ENCODE peak calls at places on chromosome X, in seven cellular contexts. P is smooth muscle cell of the brain vasculature; X is NCI-H446 treated with DMSO at 0.1 percent for 48 hours; G is T-cell; Y is stimulated activated CD8-positive, alpha-beta memory T cell treated with anti-CD3 and anti-CD28 coated beads, Interleukin-4, amount 100 ng/mL, for 4 hours; H is neural crest cell; L is NCI-H1694 treated with DMSO at 0.1 percent for 48 hours. M is an unnamed sample.
A peak's percentile ranks its signal among the peaks of the same experiment; 100 is the strongest.

GRCh38 chrX:101025126-101025525 is 26.8 kb downstream of the TRMT2B start:
- DNase-seq in Y (no peak), X (no peak), G (no peak), P (no peak), H (no peak), L (no peak), M (no peak)

GRCh38 chrX:21168401-21169160 is 205.6 kb upstream of the CNKSR2 start:
- DNase-seq in X (no peak), Y (no peak), H (no peak), L (no peak), G (no peak), P (no peak), M (no peak)

GRCh38 chrX:69133561-69134542 is 31.4 kb downstream of the PJA1 start:
- DNase-seq in X (no peak), P (no peak), Y (no peak), L (no peak), H (peak; percentile 33), G (no peak), M (no peak)

GRCh38 chrX:87160435-87161010 is 357.1 kb upstream of the KLHL4 start:
- DNase-seq in L (no peak), G (no peak), P (no peak), H (no peak), Y (no peak), X (no peak), M (no peak)

GRCh38 chrX:40154229-40154852 is 56.6 kb upstream of the BCOR start:
- DNase-seq in L (peak; percentile 88), P (no peak), X (no peak), G (no peak), Y (no peak), H (peak; percentile 41), M (peak; percentile 20)

GRCh38 chrX:118802857-118803256 is 20.8 kb upstream of the ZCCHC12 start:
- DNase-seq in Y (no peak), L (no peak), X (no peak), P (no peak), G (no peak), H (no peak), M (peak; percentile 6)

GRCh38 chrX:139826065-139827044 is 106.5 kb downstream of the ATP11C start:
- DNase-seq in Y (no peak), X (no peak), P (no peak), H (no peak), G (no peak), L (no peak), M (peak; percentile 9)

GRCh38 chrX:11665144-11666040 is at the start of gene ARHGAP6:
- DNase-seq in H (peak; percentile 34), L (no peak), X (no peak), P (no peak), G (no peak), Y (no peak), M (no peak)

GRCh38 chrX:103629295-103630170 is 758 bp downstream of the TCEAL1 start:
- DNase-seq in H (peak; percentile 49), X (peak; percentile 18), G (no peak), L (peak; percentile 48), P (no peak), Y (no peak), M (peak; percentile 61)

GRCh38 chrX:45472968-45473367 is 272.3 kb upstream of the DIPK2B start:
- DNase-seq in L (no peak), Y (no peak), G (no peak), H (no peak), X (no peak), P (no peak), M (no peak)

GRCh38 chrX:150482537-150483217 is 85.7 kb upstream of the MTM1 start:
- DNase-seq in G (no peak), X (peak; percentile 12), P (no peak), H (no peak), L (no peak), Y (peak; percentile 11), M (no peak)

GRCh38 chrX:3360881-3361280 is 14.4 kb upstream of the MXRA5 start:
- DNase-seq in L (no peak), P (no peak), Y (no peak), H (no peak), G (no peak), X (no peak), M (no peak)

GRCh38 chrX:18146954-18147353 is 73.7 kb downstream of the BEND2 start:
- DNase-seq in Y (no peak), X (no peak), P (no peak), G (no peak), H (peak; percentile 18), L (no peak), M (no peak)

GRCh38 chrX:147803948-147804347 is 107.8 kb upstream of the FMR1 start:
- DNase-seq in X (no peak), P (no peak), L (peak; percentile 17), H (no peak), Y (no peak), G (no peak), M (no peak)

GRCh38 chrX:43703211-43703791 is 47.2 kb downstream of the MAOA start:
- DNase-seq in H (no peak), G (no peak), X (no peak), P (no peak), L (no peak), Y (no peak), M (no peak)

GRCh38 chrX:77505227-77505626 is 58.0 kb downstream of the FGF16 start:
- DNase-seq in L (no peak), Y (no peak), H (no peak), G (no peak), P (peak; percentile 13), X (no peak), M (no peak)

GRCh38 chrX:138294951-138295350 is 416.6 kb downstream of the FGF13 start:
- DNase-seq in L (no peak), G (no peak), Y (no peak), H (no peak), X (no peak), P (no peak), M (no peak)

GRCh38 chrX:132443736-132444135 is 45.1 kb downstream of the MBNL3 start:
- DNase-seq in H (no peak), P (no peak), X (no peak), G (no peak), Y (no peak), L (no peak), M (no peak)

GRCh38 chrX:47807548-47807947 is 29.2 kb upstream of the ZNF81 start:
- DNase-seq in H (no peak), L (no peak), G (no peak), Y (no peak), P (no peak), X (no peak), M (no peak)

GRCh38 chrX:1465261-1466231 is 12.8 kb upstream of the ASMTL start:
- DNase-seq in P (no peak), H (no peak), X (no peak), L (no peak), Y (no peak), G (no peak), M (no peak)

GRCh38 chrX:126670258-126670657 is 117.6 kb upstream of the DCAF12L1 start:
- DNase-seq in X (no peak), P (no peak), H (no peak), G (no peak), Y (no peak), L (no peak), M (no peak)

GRCh38 chrX:35890699-35891098 is 28.8 kb upstream of the CFAP47 start:
- DNase-seq in L (peak; percentile 45), G (no peak), H (no peak), Y (no peak), X (peak; percentile 33), P (no peak), M (peak; percentile 37)

M was measured in midbrain.